ENCODE peak calls at places on chromosomes 16 and 17, in eight cellular contexts. One of them, this sample, is unnamed.

GRCh38 chr16:11298143-11298900 is 17.2 kb upstream of the PRM1 start:
- DNase-seq in HepG2: no peak
- DNase-seq in NCI-H1930: no peak
- DNase-seq in germinal center: no peak
- DNase-seq in stimulated activated CD4-positive, alpha-beta T cell treated with anti-CD3 and anti-CD28 coated beads, Interleukin-1b, Interleukin-23, amount 100 ng/mL, for 24 hours: no peak
- DNase-seq in endothelial cell: no peak
- DNase-seq in fibroblast of the aortic adventitia: no peak
- DNase-seq in K562: no peak
- DNase-seq in this sample: no peak

GRCh38 chr16:53282975-53283946 is 151.0 kb upstream of the RBL2 start:
- DNase-seq in HepG2: peak; percentile 55
- DNase-seq in NCI-H1930: no peak
- DNase-seq in germinal center: peak; percentile 9
- DNase-seq in stimulated activated CD4-positive, alpha-beta T cell treated with anti-CD3 and anti-CD28 coated beads, Interleukin-1b, Interleukin-23, amount 100 ng/mL, for 24 hours: no peak
- DNase-seq in endothelial cell: peak; percentile 5
- DNase-seq in fibroblast of the aortic adventitia: peak; percentile 64
- DNase-seq in K562: no peak
- DNase-seq in this sample: no peak

GRCh38 chr16:30184430-30185140 is 1.2 kb downstream of the CORO1A start:
- DNase-seq in HepG2: no peak
- DNase-seq in NCI-H1930: no peak
- DNase-seq in germinal center: peak; percentile 43
- DNase-seq in stimulated activated CD4-positive, alpha-beta T cell treated with anti-CD3 and anti-CD28 coated beads, Interleukin-1b, Interleukin-23, amount 100 ng/mL, for 24 hours: no peak
- DNase-seq in endothelial cell: no peak
- DNase-seq in fibroblast of the aortic adventitia: no peak
- DNase-seq in K562: peak; percentile 24
- DNase-seq in this sample: no peak

GRCh38 chr16:19289805-19290490 is 4.4 kb downstream of the CLEC19A start:
- DNase-seq in HepG2: no peak
- DNase-seq in NCI-H1930: no peak
- DNase-seq in germinal center: no peak
- DNase-seq in stimulated activated CD4-positive, alpha-beta T cell treated with anti-CD3 and anti-CD28 coated beads, Interleukin-1b, Interleukin-23, amount 100 ng/mL, for 24 hours: no peak
- DNase-seq in endothelial cell: no peak
- DNase-seq in fibroblast of the aortic adventitia: no peak
- DNase-seq in K562: no peak
- DNase-seq in this sample: no peak

GRCh38 chr17:17767096-17767470 is 69.7 kb downstream of the SREBF1 start:
- DNase-seq in HepG2: no peak
- DNase-seq in NCI-H1930: no peak
- DNase-seq in germinal center: no peak
- DNase-seq in stimulated activated CD4-positive, alpha-beta T cell treated with anti-CD3 and anti-CD28 coated beads, Interleukin-1b, Interleukin-23, amount 100 ng/mL, for 24 hours: no peak
- DNase-seq in endothelial cell: no peak
- DNase-seq in fibroblast of the aortic adventitia: no peak
- DNase-seq in K562: no peak
- DNase-seq in this sample: no peak

GRCh38 chr17:78040561-78041400 is 82.3 kb downstream of the TNRC6C start:
- DNase-seq in HepG2: no peak
- DNase-seq in NCI-H1930: no peak
- DNase-seq in germinal center: peak; percentile 34
- DNase-seq in stimulated activated CD4-positive, alpha-beta T cell treated with anti-CD3 and anti-CD28 coated beads, Interleukin-1b, Interleukin-23, amount 100 ng/mL, for 24 hours: no peak
- DNase-seq in endothelial cell: no peak
- DNase-seq in fibroblast of the aortic adventitia: peak; percentile 62
- DNase-seq in K562: no peak
- DNase-seq in this sample: no peak

GRCh38 chr17:11487469-11487868 is 110.8 kb upstream of the DNAH9 start:
- DNase-seq in HepG2: no peak
- DNase-seq in NCI-H1930: no peak
- DNase-seq in germinal center: no peak
- DNase-seq in stimulated activated CD4-positive, alpha-beta T cell treated with anti-CD3 and anti-CD28 coated beads, Interleukin-1b, Interleukin-23, amount 100 ng/mL, for 24 hours: no peak
- DNase-seq in endothelial cell: no peak
- DNase-seq in fibroblast of the aortic adventitia: no peak
- DNase-seq in K562: no peak
- DNase-seq in this sample: no peak

GRCh38 chr16:47676628-47677177 is 215.6 kb downstream of the PHKB start:
- DNase-seq in HepG2: no peak
- DNase-seq in NCI-H1930: no peak
- DNase-seq in germinal center: no peak
- DNase-seq in stimulated activated CD4-positive, alpha-beta T cell treated with anti-CD3 and anti-CD28 coated beads, Interleukin-1b, Interleukin-23, amount 100 ng/mL, for 24 hours: no peak
- DNase-seq in endothelial cell: no peak
- DNase-seq in fibroblast of the aortic adventitia: no peak
- DNase-seq in K562: no peak
- DNase-seq in this sample: no peak

GRCh38 chr17:45013021-45013997 is 38.1 kb downstream of the DCAKD start:
- DNase-seq in HepG2: no peak
- DNase-seq in NCI-H1930: no peak
- DNase-seq in germinal center: no peak
- DNase-seq in stimulated activated CD4-positive, alpha-beta T cell treated with anti-CD3 and anti-CD28 coated beads, Interleukin-1b, Interleukin-23, amount 100 ng/mL, for 24 hours: no peak
- DNase-seq in endothelial cell: no peak
- DNase-seq in fibroblast of the aortic adventitia: peak; percentile 38
- DNase-seq in K562: no peak
- DNase-seq in this sample: no peak

GRCh38 chr17:28841901-28842281 is 699 bp downstream of the FAM222B start:
- DNase-seq in HepG2: no peak
- DNase-seq in NCI-H1930: no peak
- DNase-seq in germinal center: peak; percentile 23
- DNase-seq in stimulated activated CD4-positive, alpha-beta T cell treated with anti-CD3 and anti-CD28 coated beads, Interleukin-1b, Interleukin-23, amount 100 ng/mL, for 24 hours: no peak
- DNase-seq in endothelial cell: no peak
- DNase-seq in fibroblast of the aortic adventitia: no peak
- DNase-seq in K562: no peak
- DNase-seq in this sample: no peak

GRCh38 chr17:68184816-68185436 is 62.9 kb upstream of the AMZ2 start:
- DNase-seq in HepG2: no peak
- DNase-seq in NCI-H1930: no peak
- DNase-seq in germinal center: peak; percentile 46
- DNase-seq in stimulated activated CD4-positive, alpha-beta T cell treated with anti-CD3 and anti-CD28 coated beads, Interleukin-1b, Interleukin-23, amount 100 ng/mL, for 24 hours: no peak
- DNase-seq in endothelial cell: no peak
- DNase-seq in fibroblast of the aortic adventitia: no peak
- DNase-seq in K562: no peak
- DNase-seq in this sample: peak; percentile 22

GRCh38 chr17:39926588-39927100 is 757 bp downstream of the ORMDL3 start:
- DNase-seq in HepG2: peak; percentile 78
- DNase-seq in NCI-H1930: no peak
- DNase-seq in germinal center: peak; percentile 60
- DNase-seq in stimulated activated CD4-positive, alpha-beta T cell treated with anti-CD3 and anti-CD28 coated beads, Interleukin-1b, Interleukin-23, amount 100 ng/mL, for 24 hours: peak; percentile 33
- DNase-seq in endothelial cell: peak; percentile 25
- DNase-seq in fibroblast of the aortic adventitia: peak; percentile 59
- DNase-seq in K562: peak; percentile 73
- DNase-seq in this sample: no peak

GRCh38 chr16:79355600-79356358 is 244.8 kb downstream of the MAF start:
- DNase-seq in HepG2: no peak
- DNase-seq in NCI-H1930: no peak
- DNase-seq in germinal center: no peak
- DNase-seq in stimulated activated CD4-positive, alpha-beta T cell treated with anti-CD3 and anti-CD28 coated beads, Interleukin-1b, Interleukin-23, amount 100 ng/mL, for 24 hours: no peak
- DNase-seq in endothelial cell: no peak
- DNase-seq in fibroblast of the aortic adventitia: no peak
- DNase-seq in K562: no peak
- DNase-seq in this sample: no peak

GRCh38 chr17:81601525-81602120 is 35.3 kb downstream of the NPLOC4 start:
- DNase-seq in HepG2: peak; percentile 62
- DNase-seq in NCI-H1930: peak; percentile 11
- DNase-seq in germinal center: peak; percentile 77
- DNase-seq in stimulated activated CD4-positive, alpha-beta T cell treated with anti-CD3 and anti-CD28 coated beads, Interleukin-1b, Interleukin-23, amount 100 ng/mL, for 24 hours: no peak
- DNase-seq in endothelial cell: peak; percentile 48
- DNase-seq in fibroblast of the aortic adventitia: peak; percentile 87
- DNase-seq in K562: peak; percentile 60
- DNase-seq in this sample: no peak

GRCh38 chr16:86531193-86531550 is 20.8 kb downstream of the FOXF1 start:
- DNase-seq in HepG2: no peak
- DNase-seq in NCI-H1930: no peak
- DNase-seq in germinal center: no peak
- DNase-seq in stimulated activated CD4-positive, alpha-beta T cell treated with anti-CD3 and anti-CD28 coated beads, Interleukin-1b, Interleukin-23, amount 100 ng/mL, for 24 hours: no peak
- DNase-seq in endothelial cell: no peak
- DNase-seq in fibroblast of the aortic adventitia: peak; percentile 56
- DNase-seq in K562: no peak
- DNase-seq in this sample: no peak

GRCh38 chr16:74743668-74744299 is 30.8 kb downstream of the FA2H start:
- DNase-seq in HepG2: peak; percentile 52
- DNase-seq in NCI-H1930: no peak
- DNase-seq in germinal center: no peak
- DNase-seq in stimulated activated CD4-positive, alpha-beta T cell treated with anti-CD3 and anti-CD28 coated beads, Interleukin-1b, Interleukin-23, amount 100 ng/mL, for 24 hours: no peak
- DNase-seq in endothelial cell: no peak
- DNase-seq in fibroblast of the aortic adventitia: peak; percentile 68
- DNase-seq in K562: peak; percentile 86
- DNase-seq in this sample: no peak

This sample was measured in mesenteric fat pad.